ENCODE peak calls at places on chromosomes 13 and 19, in six cellular contexts. C, Y, Q, D, X and E are unnamed samples.

GRCh38 chr19:13461536-13461935 is 44.7 kb downstream of the CACNA1A start:
- DNase-seq in C (no peak), Y (no peak), Q (no peak), D (no peak), X (no peak), E (no peak)

GRCh38 chr13:47092202-47092601 is 195.3 kb upstream of the HTR2A start:
- DNase-seq in C (no peak), Y (no peak), Q (no peak), D (no peak), X (no peak), E (no peak)

GRCh38 chr19:43784981-43785808 is 4.4 kb upstream of the KCNN4 start:
- DNase-seq in C (peak; percentile 81), Y (peak; percentile 67), Q (peak; percentile 76), D (peak; percentile 60), X (no peak), E (peak; percentile 70)

GRCh38 chr13:98456423-98456845 is 120.5 kb downstream of the STK24 start:
- DNase-seq in C (no peak), Y (no peak), Q (no peak), D (no peak), X (no peak), E (no peak)

GRCh38 chr19:1446713-1447564 is 3.0 kb upstream of the APC2 start:
- DNase-seq in C (no peak), Y (no peak), Q (no peak), D (no peak), X (no peak), E (no peak)

GRCh38 chr13:63167699-63168337 is 1752.2 kb upstream of the PCDH20 start:
- DNase-seq in C (no peak), Y (no peak), Q (no peak), D (no peak), X (no peak), E (no peak)

GRCh38 chr19:3171894-3172679 is 6.5 kb upstream of the S1PR4 start:
- DNase-seq in C (no peak), Y (no peak), Q (no peak), D (peak; percentile 71), X (no peak), E (no peak)

GRCh38 chr13:93723316-93723715 is 496.7 kb downstream of the GPC6 start:
- DNase-seq in C (no peak), Y (peak; percentile 55), Q (no peak), D (no peak), X (no peak), E (no peak)

GRCh38 chr19:1219786-1220451 is 14.3 kb downstream of the STK11 start:
- DNase-seq in C (no peak), Y (no peak), Q (no peak), D (no peak), X (no peak), E (no peak)

GRCh38 chr19:6551607-6552450 is 21.0 kb downstream of the TNFSF9 start:
- DNase-seq in C (peak; percentile 64), Y (no peak), Q (no peak), D (peak; percentile 45), X (no peak), E (peak; percentile 85)

GRCh38 chr13:76012091-76012721 is 376.1 kb downstream of the LMO7 start:
- DNase-seq in C (no peak), Y (peak; percentile 40), Q (no peak), D (no peak), X (no peak), E (no peak)

GRCh38 chr13:51298812-51299211 is 40.7 kb upstream of the SERPINE3 start:
- DNase-seq in C (no peak), Y (peak; percentile 19), Q (no peak), D (no peak), X (no peak), E (no peak)

GRCh38 chr19:4009990-4010807 is 2.7 kb downstream of the PIAS4 start:
- DNase-seq in C (no peak), Y (peak; percentile 46), Q (no peak), D (no peak), X (no peak), E (no peak)

GRCh38 chr13:46202188-46202795 is 9.4 kb upstream of the LRRC63 start:
- DNase-seq in C (no peak), Y (no peak), Q (no peak), D (no peak), X (no peak), E (no peak)

GRCh38 chr13:42574435-42575311 is 721 bp downstream of the TNFSF11 start:
- DNase-seq in C (no peak), Y (no peak), Q (no peak), D (no peak), X (no peak), E (no peak)

GRCh38 chr19:18254546-18255500 is 19.4 kb downstream of the IQCN start:
- DNase-seq in C (no peak), Y (no peak), Q (no peak), D (no peak), X (no peak), E (no peak)

GRCh38 chr19:3494051-3494450 is 6.4 kb downstream of the DOHH start:
- DNase-seq in C (peak; percentile 80), Y (no peak), Q (peak; percentile 61), D (no peak), X (no peak), E (peak; percentile 87)

GRCh38 chr13:103694033-103694432 is 627.8 kb upstream of the SLC10A2 start:
- DNase-seq in C (no peak), Y (no peak), Q (no peak), D (no peak), X (no peak), E (no peak)

GRCh38 chr19:45568732-45569131 is 15.9 kb downstream of the OPA3 start:
- DNase-seq in C (peak; percentile 56), Y (peak; percentile 67), Q (no peak), D (no peak), X (no peak), E (no peak)

GRCh38 chr13:110617326-110618072 is 2.2 kb downstream of the NAXD start:
- DNase-seq in C (no peak), Y (peak; percentile 97), Q (no peak), D (peak; percentile 43), X (no peak), E (peak; percentile 27)

GRCh38 chr19:35048911-35049411 is 7.4 kb downstream of the HPN start:
- DNase-seq in C (no peak), Y (no peak), Q (no peak), D (no peak), X (no peak), E (no peak)

GRCh38 chr19:993361-993830 is 6.8 kb upstream of the GRIN3B start:
- DNase-seq in C (no peak), Y (no peak), Q (no peak), D (peak; percentile 85), X (no peak), E (no peak)

GRCh38 chr19:8367327-8368001 is 3.5 kb downstream of the ANGPTL4 start:
- DNase-seq in C (no peak), Y (peak; percentile 98), Q (peak; percentile 45), D (no peak), X (no peak), E (peak; percentile 58)

GRCh38 chr13:113860579-113861432 is 3.1 kb downstream of the GAS6 start:
- DNase-seq in C (no peak), Y (no peak), Q (no peak), D (no peak), X (no peak), E (peak; percentile 72)

GRCh38 chr13:112066624-112067004 is 335 bp upstream of the SOX1 start:
- DNase-seq in C (no peak), Y (no peak), Q (no peak), D (no peak), X (no peak), E (no peak)

GRCh38 chr13:99548448-99548847 is 47.2 kb downstream of the TM9SF2 start:
- DNase-seq in C (no peak), Y (no peak), Q (no peak), D (no peak), X (peak; percentile 60), E (no peak)

GRCh38 chr19:50803633-50804419 is 13.6 kb downstream of the ACP4 start:
- DNase-seq in C (no peak), Y (no peak), Q (peak; percentile 55), D (no peak), X (no peak), E (peak; percentile 84)
- TF ChIP-seq BHLHE40 in C (no peak), Y (no peak), Q (peak; percentile 26), D (no peak), X (no peak), E (peak; percentile 23)

GRCh38 chr13:101654916-101655315 is 202.4 kb downstream of the ITGBL1 start:
- DNase-seq in C (no peak), Y (peak; percentile 12), Q (no peak), D (no peak), X (no peak), E (no peak)
- TF ChIP-seq BHLHE40 in C (no peak), Y (no peak), Q (no peak), D (no peak), X (no peak), E (no peak)

GRCh38 chr13:73451120-73452029 is 392.6 kb downstream of the KLF5 start:
- DNase-seq in C (no peak), Y (no peak), Q (no peak), D (peak; percentile 62), X (no peak), E (no peak)
- TF ChIP-seq BHLHE40 in C (no peak), Y (no peak), Q (no peak), D (no peak), X (no peak), E (no peak)

GRCh38 chr19:50638576-50638975 is 1.1 kb downstream of the SYT3 start:
- DNase-seq in C (no peak), Y (no peak), Q (no peak), D (no peak), X (no peak), E (no peak)

GRCh38 chr19:50644315-50644915 is 4.7 kb upstream of the SYT3 start:
- DNase-seq in C (no peak), Y (no peak), Q (no peak), D (no peak), X (no peak), E (no peak)

GRCh38 chr19:50636317-50637085 is 3.2 kb downstream of the SYT3 start:
- DNase-seq in C (no peak), Y (no peak), Q (no peak), D (no peak), X (no peak), E (no peak)

GRCh38 chr19:50640368-50640767 is 687 bp upstream of the SYT3 start:
- DNase-seq in C (no peak), Y (no peak), Q (no peak), D (no peak), X (no peak), E (no peak)

DNA sequence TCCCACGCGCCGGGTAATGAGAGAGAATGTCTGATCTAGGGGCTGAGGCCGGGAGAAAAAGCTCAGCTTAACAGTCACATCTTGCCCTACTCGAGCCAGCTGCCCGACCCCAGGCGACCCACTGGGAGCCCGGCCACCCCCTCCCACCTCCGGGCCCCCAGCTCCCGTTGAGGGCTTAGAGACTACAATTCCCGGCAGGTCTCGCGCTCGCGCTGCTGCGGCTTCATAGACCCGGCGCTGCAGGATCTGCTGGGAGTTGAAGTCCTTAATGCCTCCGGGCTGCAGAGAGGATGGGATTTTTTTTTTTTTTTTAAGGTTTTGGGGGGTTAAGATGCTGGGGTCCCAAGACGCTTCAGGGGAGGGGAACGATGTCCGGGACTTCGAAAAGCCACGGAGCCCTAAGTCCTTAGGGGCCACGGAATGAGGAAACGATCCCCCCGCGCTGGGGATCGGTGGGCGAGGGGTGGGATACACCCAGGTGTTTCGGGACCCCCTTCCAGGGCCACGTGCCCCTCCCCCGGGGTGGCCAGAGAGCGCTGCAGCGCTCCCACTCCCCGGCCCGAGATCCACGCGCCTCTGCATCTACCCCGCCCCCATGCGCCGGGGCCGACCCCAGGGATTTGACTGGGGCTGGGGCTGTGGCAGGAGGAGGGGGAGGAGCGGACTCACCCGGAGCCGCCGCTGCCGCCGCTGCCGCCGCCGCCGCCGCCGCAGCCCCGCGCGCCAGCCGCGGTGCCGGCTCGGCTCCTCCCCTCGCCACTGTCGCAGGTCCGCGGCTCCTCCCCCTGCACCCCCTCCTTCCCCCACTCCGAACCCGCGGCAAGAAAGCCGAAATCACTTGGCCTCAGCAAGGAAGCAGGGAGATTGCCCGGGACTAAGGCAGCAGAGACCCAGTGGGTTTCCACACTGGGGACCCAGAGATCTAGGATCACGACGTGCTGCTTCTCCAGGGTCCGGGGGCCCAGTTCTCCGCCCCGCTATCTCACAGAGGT is at the start of gene SYT3:
- DNase-seq in C (peak; percentile 95), Y (peak; percentile 27), Q (peak; percentile 82), D (no peak), X (no peak), E (peak; percentile 79)
- TF ChIP-seq BHLHE40 in C (no peak), Y (no peak), Q (no peak), D (no peak), X (no peak), E (no peak)